ENCODE peak calls at places on chromosomes 1 and 21, in nine cellular contexts. B, W, D, E, S, H, L, I and Z are unnamed samples.

GRCh38 chr1:39501666-39502065 is 10.2 kb downstream of the BMP8A start:
- DNase-seq in B (no peak), E (no peak), W (no peak), H (no peak), S (no peak), D (no peak), I (no peak), L (no peak), Z (no peak)

GRCh38 chr1:221849110-221849509 is 107.2 kb upstream of the DUSP10 start:
- DNase-seq in E (no peak), D (no peak), W (no peak), H (no peak), S (no peak), I (no peak), L (no peak), B (no peak), Z (no peak)

GRCh38 chr1:218527737-218528136 is 182.6 kb downstream of the TGFB2 start:
- DNase-seq in S (no peak), I (no peak), E (no peak), W (no peak), B (no peak), H (no peak), L (no peak), D (no peak), Z (no peak)

GRCh38 chr1:57576750-57577149 is 152.9 kb upstream of the DAB1 start:
- DNase-seq in B (no peak), L (no peak), W (no peak), E (no peak), H (no peak), S (no peak), D (no peak), I (no peak), Z (no peak)

GRCh38 chr1:44423706-44424546 is 18.9 kb downstream of the RNF220 start:
- DNase-seq in B (peak), S (no peak), D (peak), H (no peak), I (no peak), W (no peak), L (no peak), E (peak), Z (no peak)

GRCh38 chr1:238409947-238410346 is 519.2 kb upstream of the ZP4 start:
- DNase-seq in W (no peak), H (no peak), L (no peak), S (no peak), I (no peak), E (no peak), B (peak), D (no peak), Z (no peak)

GRCh38 chr1:188027613-188028012 is 1198.9 kb downstream of the PLA2G4A start:
- DNase-seq in E (no peak), B (no peak), S (no peak), L (peak), H (no peak), D (no peak), W (no peak), I (peak), Z (peak)

GRCh38 chr1:244049969-244050834 is 881 bp upstream of the ZBTB18 start:
- DNase-seq in W (peak), D (peak), S (no peak), I (no peak), H (peak), E (peak), B (no peak), L (no peak), Z (peak)

GRCh38 chr1:5850503-5850902 is 141.7 kb downstream of the NPHP4 start:
- DNase-seq in L (no peak), S (no peak), W (no peak), B (no peak), E (no peak), I (no peak), D (no peak), H (no peak), Z (no peak)

GRCh38 chr1:230566481-230566880 is 75.8 kb upstream of the COG2 start:
- DNase-seq in S (no peak), I (no peak), D (no peak), B (no peak), L (no peak), E (no peak), H (no peak), W (no peak), Z (no peak)

GRCh38 chr1:183165456-183165855 is 20.6 kb upstream of the LAMC2 start:
- DNase-seq in S (no peak), H (no peak), D (no peak), L (no peak), B (no peak), W (no peak), E (no peak), I (no peak), Z (no peak)

GRCh38 chr1:162822391-162823200 is 32.1 kb downstream of the HSD17B7 start:
- DNase-seq in D (peak), B (no peak), S (no peak), E (no peak), I (no peak), H (peak), L (peak), W (no peak), Z (no peak)

GRCh38 chr1:206469411-206469932 is 804 bp upstream of the IKBKE start:
- DNase-seq in W (no peak), B (no peak), L (no peak), I (peak), H (no peak), S (no peak), D (no peak), E (no peak), Z (peak)

GRCh38 chr1:57162607-57163235 is 196.9 kb upstream of the C8B start:
- DNase-seq in W (no peak), H (no peak), E (no peak), D (no peak), I (no peak), S (no peak), B (peak), L (no peak), Z (no peak)

GRCh38 chr1:241513378-241513777 is 6.2 kb downstream of the FH start:
- DNase-seq in E (no peak), W (no peak), H (no peak), S (no peak), L (no peak), I (no peak), D (no peak), B (no peak), Z (no peak)

GRCh38 chr1:32872189-32872898 is 1.6 kb upstream of the FNDC5 start:
- DNase-seq in H (peak), I (peak), B (peak), L (peak), E (peak), W (peak), D (peak), S (peak), Z (peak)

GRCh38 chr1:185916866-185917265 is 182.7 kb downstream of the HMCN1 start:
- DNase-seq in I (no peak), S (no peak), D (no peak), H (no peak), W (no peak), L (no peak), E (no peak), B (no peak), Z (no peak)

GRCh38 chr1:12075195-12076114 is 12.4 kb downstream of the TNFRSF8 start:
- DNase-seq in S (no peak), E (no peak), L (no peak), W (no peak), I (no peak), B (peak), H (no peak), D (no peak), Z (no peak)

GRCh38 chr1:232707142-232707541 is 77.2 kb upstream of the SIPA1L2 start:
- DNase-seq in L (no peak), D (no peak), I (no peak), W (no peak), B (no peak), H (no peak), E (no peak), S (no peak), Z (no peak)

GRCh38 chr1:156114919-156115513 is 505 bp downstream of the LMNA start:
- DNase-seq in E (no peak), D (peak), I (no peak), L (no peak), W (no peak), B (no peak), S (no peak), H (peak), Z (peak)

GRCh38 chr1:22055463-22055862 is 3.0 kb downstream of the CDC42 start:
- DNase-seq in E (no peak), W (peak), I (no peak), H (no peak), D (no peak), L (no peak), B (no peak), S (no peak), Z (no peak)

GRCh38 chr1:111202707-111203623 is 2.5 kb upstream of the DENND2D start:
- DNase-seq in L (no peak), S (no peak), I (peak), H (no peak), D (no peak), B (no peak), E (peak), W (no peak), Z (peak)

GRCh38 chr1:228513244-228513900 is 26.2 kb downstream of the RNF187 start:
- DNase-seq in E (no peak), I (no peak), D (no peak), W (no peak), H (no peak), B (no peak), S (peak), L (no peak), Z (no peak)

GRCh38 chr1:8017495-8018310 is 8.4 kb downstream of the ERRFI1 start:
- DNase-seq in L (no peak), B (no peak), D (peak), I (peak), E (no peak), W (no peak), H (peak), S (no peak), Z (no peak)

GRCh38 chr1:77350012-77350411 is 68.2 kb downstream of the AK5 start:
- DNase-seq in S (no peak), H (no peak), W (no peak), E (no peak), D (no peak), L (no peak), B (no peak), I (no peak), Z (no peak)

GRCh38 chr1:107318932-107319331 is 178.1 kb downstream of the NTNG1 start:
- DNase-seq in I (no peak), H (no peak), D (no peak), W (no peak), L (no peak), S (no peak), B (no peak), E (no peak), Z (peak)

GRCh38 chr1:166305371-166305770 is 138.6 kb upstream of the FAM78B start:
- DNase-seq in B (no peak), E (no peak), I (no peak), S (no peak), W (no peak), D (no peak), H (no peak), L (no peak), Z (no peak)

DNA sequence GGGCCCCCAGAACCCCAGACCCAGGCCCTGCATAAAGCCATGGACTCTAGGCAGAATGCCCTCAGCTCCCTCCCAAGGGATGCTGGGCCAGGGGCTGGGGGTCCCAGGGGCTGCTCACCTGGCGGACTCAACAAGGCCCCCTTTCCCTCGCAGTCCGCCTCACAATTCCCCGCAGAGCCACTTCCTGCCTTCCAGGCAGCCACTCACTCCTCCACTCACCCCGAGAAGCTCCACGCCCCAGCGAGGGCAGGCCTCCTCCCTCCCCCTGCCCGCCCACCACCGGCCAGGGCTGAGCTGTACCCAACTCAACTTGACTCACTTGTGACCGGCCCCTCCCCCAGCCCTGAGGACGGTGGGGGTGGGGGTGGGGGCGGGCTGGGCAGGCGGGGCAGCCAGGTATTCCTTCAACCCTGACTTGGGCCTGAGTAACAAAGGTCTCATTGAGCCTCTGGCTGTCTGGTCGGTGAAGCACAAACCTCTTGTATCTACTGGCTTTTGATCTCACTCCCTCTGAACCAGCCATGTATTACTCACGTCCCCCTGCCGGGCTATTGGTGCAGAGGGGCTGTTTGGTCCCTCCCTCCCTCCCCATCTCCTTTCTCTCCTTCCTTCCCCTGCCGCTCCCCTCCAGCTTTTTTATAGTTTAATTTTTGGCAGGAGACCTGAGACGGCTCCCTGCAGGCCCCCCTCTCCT is 5.9 kb downstream of the BLACAT1 start:
- DNase-seq in L (peak), D (peak), W (no peak), S (peak), E (no peak), I (peak), B (no peak), H (peak), Z (peak)
- H3K4me3 ChIP-seq in L (no peak), D (no peak), W (no peak), S (peak), E (no peak), I (peak), B (no peak), H (peak), Z (no peak)

DNA sequence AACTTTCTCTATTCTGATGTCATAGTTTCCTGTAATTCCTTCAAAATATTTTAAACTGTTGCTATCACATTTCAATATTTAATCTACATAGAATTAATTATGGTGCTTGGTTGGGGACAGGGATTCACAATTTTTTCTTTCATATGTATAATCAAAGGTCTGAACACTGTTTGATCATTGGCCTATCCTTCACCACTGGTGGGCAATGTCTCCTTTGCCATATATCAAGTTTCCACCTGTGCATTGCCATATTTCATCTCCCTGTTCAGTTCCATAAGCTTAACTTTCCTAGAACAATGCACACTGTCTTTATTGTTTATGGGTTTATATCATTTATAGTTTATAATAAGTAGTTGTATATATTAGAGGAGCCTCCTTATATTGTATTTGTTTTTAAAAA is 374.9 kb upstream of the PTBP2 start:
- DNase-seq in L (no peak), W (no peak), E (no peak), S (no peak), D (no peak), B (no peak), H (no peak), I (no peak), Z (no peak)
- TF ChIP-seq CTCF in L (no peak), W (no peak), E (no peak), S (no peak), D (no peak), B (no peak), H (no peak), I (no peak), Z (no peak)

GRCh38 chr1:234214911-234215892 is 158.1 kb upstream of the COA6 start:
- DNase-seq in B (no peak), H (peak), E (peak), L (no peak), S (no peak), W (no peak), I (peak), D (peak), Z (no peak)
- H3K4me3 ChIP-seq in B (peak), H (peak), E (peak), L (no peak), S (no peak), W (no peak), I (peak), D (peak), Z (no peak)

GRCh38 chr1:200181861-200182260 is 154.4 kb downstream of the NR5A2 start:
- DNase-seq in E (no peak), L (no peak), W (no peak), I (no peak), S (no peak), B (no peak), H (no peak), D (no peak), Z (no peak)

GRCh38 chr1:200179781-200180160 is 152.3 kb downstream of the NR5A2 start:
- DNase-seq in W (no peak), H (no peak), L (no peak), S (no peak), I (no peak), B (no peak), D (no peak), E (no peak), Z (no peak)

GRCh38 chr1:200182701-200183100 is 155.2 kb downstream of the NR5A2 start:
- DNase-seq in I (no peak), H (no peak), W (no peak), E (no peak), L (no peak), S (no peak), D (no peak), B (no peak), Z (no peak)

GRCh38 chr1:200179126-200179780 is 151.7 kb downstream of the NR5A2 start:
- DNase-seq in I (no peak), E (no peak), H (no peak), W (no peak), D (no peak), B (no peak), S (no peak), L (no peak), Z (no peak)

DNA sequence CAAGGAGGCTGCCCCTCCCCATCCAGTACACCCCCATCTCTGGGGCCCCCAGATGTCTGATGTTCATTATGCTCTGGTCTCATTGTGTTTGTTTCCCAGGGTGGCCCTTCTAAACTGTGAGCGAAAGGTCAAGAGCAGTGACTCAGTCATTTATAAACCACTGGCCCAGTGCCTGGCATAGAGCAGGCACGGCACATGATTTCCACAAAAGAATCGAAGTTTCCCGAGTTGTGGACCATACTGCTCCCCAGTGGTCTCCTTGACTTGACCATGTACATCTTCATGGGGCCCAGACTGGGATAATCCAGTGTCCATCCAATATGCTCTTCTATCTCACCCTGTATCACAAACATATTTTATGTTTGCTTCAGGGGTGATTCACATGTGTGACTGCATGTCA is 153.3 kb downstream of the NR5A2 start:
- DNase-seq in E (no peak), S (no peak), I (no peak), W (no peak), H (no peak), B (peak), L (peak), D (peak), Z (peak)
- TF ChIP-seq CTCF in E (no peak), S (peak), I (no peak), W (no peak), H (no peak), B (no peak), L (peak), D (no peak), Z (no peak)

DNA sequence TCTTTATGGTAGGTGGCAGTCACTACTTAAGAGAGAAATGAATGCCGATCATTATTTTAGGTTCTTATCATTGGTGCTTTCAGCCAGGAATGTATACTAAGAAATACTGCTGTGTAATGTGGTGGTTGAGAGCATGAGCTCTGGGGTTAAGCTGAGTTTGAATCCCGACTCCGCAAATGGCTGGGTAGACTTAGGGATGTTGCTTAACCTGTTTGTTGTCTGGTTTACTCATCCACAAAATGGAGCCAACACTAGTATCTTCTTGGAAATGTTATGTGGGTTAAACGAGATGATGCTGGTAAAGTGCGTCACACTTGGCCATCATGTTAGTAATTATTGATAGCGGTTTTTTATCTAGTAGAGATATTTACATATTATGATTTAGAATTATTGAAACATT is 83.8 kb downstream of the WDR3 start:
- DNase-seq in H (no peak), S (no peak), E (no peak), W (no peak), I (no peak), L (no peak), B (no peak), D (no peak), Z (no peak)
- H3K4me3 ChIP-seq in H (no peak), S (no peak), E (no peak), W (no peak), I (no peak), L (no peak), B (no peak), D (no peak), Z (no peak)

GRCh38 chr1:196029410-196029809 is 578.8 kb downstream of the KCNT2 start:
- DNase-seq in S (no peak), I (no peak), B (no peak), E (no peak), D (no peak), L (no peak), H (no peak), W (no peak), Z (no peak)
- TF ChIP-seq CTCF in S (no peak), I (no peak), B (no peak), E (no peak), D (no peak), L (no peak), H (no peak), W (no peak), Z (no peak)

DNA sequence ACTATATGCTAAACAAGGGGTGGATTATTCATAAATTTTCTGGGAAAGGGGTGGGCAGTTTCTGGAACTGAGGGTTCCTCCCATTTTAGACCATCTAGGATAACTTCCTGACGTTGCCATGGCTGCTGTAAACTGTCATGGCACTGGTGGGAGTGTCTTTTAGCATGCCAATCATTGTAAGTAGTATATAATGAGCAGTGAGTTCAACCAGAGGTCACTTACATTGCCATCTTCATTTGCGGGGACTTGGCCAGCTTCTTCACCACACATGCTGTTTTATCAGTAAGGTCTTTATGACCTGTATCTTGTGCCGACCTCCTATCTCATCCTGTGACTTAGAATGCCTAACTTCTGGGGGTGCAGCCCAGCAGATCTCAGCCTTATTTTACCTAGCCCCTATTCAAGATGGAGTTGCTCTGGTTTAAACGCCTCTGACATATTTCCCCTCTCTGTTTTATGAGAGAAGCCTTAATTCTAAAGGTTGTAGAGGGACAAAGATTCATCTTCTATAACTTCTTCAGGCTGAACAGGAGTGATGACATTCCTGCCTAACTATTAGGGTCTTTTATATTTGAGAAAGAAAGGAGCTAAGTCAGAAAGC is 60.4 kb downstream of the DIP2A start:
- DNase-seq in I (no peak), D (no peak), H (no peak), B (no peak), W (no peak), S (peak), E (no peak), L (no peak), Z (no peak)
- H3K4me3 ChIP-seq in I (no peak), D (no peak), H (no peak), B (no peak), W (no peak), S (no peak), E (no peak), L (no peak), Z (no peak)

DNA sequence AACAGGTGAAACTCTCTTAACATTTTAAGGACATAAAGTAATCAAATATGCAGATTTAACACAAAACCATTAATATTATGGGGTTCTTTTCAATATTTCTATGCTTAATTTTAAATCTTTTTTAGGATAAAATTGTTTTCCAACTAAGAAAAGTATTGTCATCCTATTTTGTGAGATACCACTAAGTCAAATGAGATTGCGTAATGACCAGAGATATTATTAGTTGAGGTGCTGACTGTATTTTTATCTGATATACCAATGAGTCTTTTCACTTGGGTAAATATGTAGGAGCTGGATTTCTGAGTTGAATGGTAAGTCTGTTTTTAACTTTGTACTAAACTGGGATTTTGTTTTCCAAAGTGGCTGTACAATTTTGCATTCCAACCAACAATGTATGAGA is 25.4 kb downstream of the LEPR start:
- DNase-seq in I (no peak), L (no peak), B (no peak), S (no peak), D (no peak), H (no peak), E (no peak), W (no peak), Z (no peak)
- TF ChIP-seq CTCF in I (no peak), L (no peak), B (no peak), S (no peak), D (no peak), H (no peak), E (no peak), W (no peak), Z (no peak)

GRCh38 chr1:159088050-159088449 is 11.5 kb upstream of the AIM2 start:
- DNase-seq in S (no peak), W (no peak), B (no peak), L (no peak), I (no peak), H (no peak), D (no peak), E (no peak), Z (no peak)
- H3K4me3 ChIP-seq in S (no peak), W (no peak), B (no peak), L (no peak), I (no peak), H (no peak), D (no peak), E (no peak), Z (no peak)